ENCODE peak calls at places on chromosome 12, in seven cellular contexts. T is AML-193, B is foreskin keratinocyte, M is SHP77, X is sigmoid colon, Q is GM18507, W is amygdala. L is an unnamed sample.

GRCh38 chr12:123105427-123105826 is 45.5 kb downstream of the PITPNM2 start:
- DNase-seq in T (no peak), B (no peak), M (peak), X (no peak), Q (no peak), W (no peak), L (no peak)

GRCh38 chr12:89252284-89252683 is 100.0 kb downstream of the DUSP6 start:
- DNase-seq in T (no peak), B (peak), M (no peak), X (no peak), Q (no peak), W (no peak), L (no peak)

GRCh38 chr12:114355389-114356088 is 50.4 kb downstream of the TBX5 start:
- DNase-seq in T (no peak), B (no peak), M (peak), X (no peak), Q (no peak), W (no peak), L (no peak)

GRCh38 chr12:132700212-132700913 is 10.3 kb upstream of the PGAM5 start:
- DNase-seq in T (no peak), B (no peak), M (no peak), X (no peak), Q (no peak), W (no peak), L (no peak)

GRCh38 chr12:52865090-52865944 is 16.5 kb upstream of the KRT78 start:
- DNase-seq in T (peak), B (peak), M (peak), X (no peak), Q (no peak), W (peak), L (peak)

GRCh38 chr12:5988659-5989116 is 43.6 kb upstream of the ANO2 start:
- DNase-seq in T (peak), B (peak), M (no peak), X (peak), Q (peak), W (peak), L (peak)

GRCh38 chr12:20339060-20339459 is 29.3 kb upstream of the PDE3A start:
- DNase-seq in T (no peak), B (no peak), M (no peak), X (no peak), Q (no peak), W (no peak), L (no peak)

GRCh38 chr12:15629108-15629507 is 160.1 kb downstream of the EPS8 start:
- DNase-seq in T (no peak), B (peak), M (no peak), X (peak), Q (no peak), W (no peak), L (peak)

GRCh38 chr12:91142184-91142583 is 30.9 kb upstream of the LUM start:
- DNase-seq in T (no peak), B (no peak), M (no peak), X (no peak), Q (no peak), W (no peak), L (no peak)

GRCh38 chr12:70590549-70591226 is 46.5 kb downstream of the PTPRB start:
- DNase-seq in T (peak), B (no peak), M (no peak), X (no peak), Q (no peak), W (no peak), L (no peak)

GRCh38 chr12:15477761-15478160 is 155.5 kb downstream of the PTPRO start:
- DNase-seq in T (no peak), B (no peak), M (no peak), X (no peak), Q (no peak), W (no peak), L (no peak)

GRCh38 chr12:113908584-113909100 is 57.5 kb downstream of the RBM19 start:
- DNase-seq in T (no peak), B (no peak), M (no peak), X (no peak), Q (no peak), W (no peak), L (no peak)

GRCh38 chr12:56350662-56351061 is 9.2 kb downstream of the STAT2 start:
- DNase-seq in T (no peak), B (peak), M (no peak), X (no peak), Q (no peak), W (no peak), L (no peak)

GRCh38 chr12:27343255-27344000 is 10.8 kb downstream of the BMAL2 start:
- DNase-seq in T (no peak), B (peak), M (no peak), X (no peak), Q (no peak), W (no peak), L (no peak)

GRCh38 chr12:50088577-50089335 is 3.6 kb downstream of the SMARCD1 start:
- DNase-seq in T (peak), B (peak), M (peak), X (no peak), Q (no peak), W (no peak), L (no peak)

GRCh38 chr12:110966081-110966760 is 45.8 kb upstream of the MYL2 start:
- DNase-seq in T (no peak), B (no peak), M (no peak), X (no peak), Q (no peak), W (no peak), L (no peak)

GRCh38 chr12:2009623-2010022 is 5.4 kb upstream of the DCP1B start:
- DNase-seq in T (peak), B (no peak), M (no peak), X (no peak), Q (no peak), W (no peak), L (no peak)

GRCh38 chr12:96048392-96048969 is 13.1 kb upstream of the LTA4H start:
- DNase-seq in T (no peak), B (no peak), M (no peak), X (no peak), Q (no peak), W (no peak), L (no peak)

GRCh38 chr12:22160396-22161003 is 114.5 kb downstream of the CMAS start:
- DNase-seq in T (no peak), B (no peak), M (no peak), X (no peak), Q (no peak), W (no peak), L (no peak)

GRCh38 chr12:69821441-69822204 is 3.4 kb upstream of the MYRFL start:
- DNase-seq in T (no peak), B (peak), M (peak), X (no peak), Q (no peak), W (no peak), L (no peak)

GRCh38 chr12:93979189-93979588 is 169.2 kb upstream of the PLXNC1 start:
- DNase-seq in T (peak), B (peak), M (no peak), X (no peak), Q (no peak), W (no peak), L (no peak)

GRCh38 chr12:22631863-22632463 is 7.0 kb downstream of the ETNK1 start:
- DNase-seq in T (peak), B (no peak), M (no peak), X (no peak), Q (no peak), W (no peak), L (no peak)

GRCh38 chr12:98373982-98374381 is 141.4 kb upstream of the TMPO start:
- DNase-seq in T (no peak), B (no peak), M (no peak), X (no peak), Q (no peak), W (no peak), L (no peak)

GRCh38 chr12:43761535-43761934 is 2.8 kb downstream of the IRAK4 start:
- DNase-seq in T (no peak), B (no peak), M (no peak), X (no peak), Q (no peak), W (no peak), L (no peak)

GRCh38 chr12:124684496-124684895 is 117.1 kb upstream of the NCOR2 start:
- DNase-seq in T (no peak), B (no peak), M (no peak), X (no peak), Q (no peak), W (no peak), L (no peak)

GRCh38 chr12:10372534-10372931 is 17.3 kb downstream of the KLRK1 start:
- DNase-seq in T (peak), B (no peak), M (no peak), X (no peak), Q (no peak), W (no peak), L (no peak)

GRCh38 chr12:126425264-126425663 is 1360.0 kb downstream of the AACS start:
- DNase-seq in T (no peak), B (no peak), M (no peak), X (no peak), Q (no peak), W (no peak), L (no peak)

GRCh38 chr12:62738105-62738504 is 196.8 kb downstream of the PPM1H start:
- DNase-seq in T (no peak), B (no peak), M (no peak), X (no peak), Q (no peak), W (no peak), L (no peak)

GRCh38 chr12:93167841-93168492 is 209.8 kb upstream of the NUDT4 start:
- DNase-seq in T (no peak), B (no peak), M (no peak), X (no peak), Q (peak), W (no peak), L (no peak)

GRCh38 chr12:49400304-49400703 is 33.0 kb downstream of the SPATS2 start:
- DNase-seq in T (no peak), B (no peak), M (no peak), X (no peak), Q (no peak), W (no peak), L (no peak)

GRCh38 chr12:45284096-45284901 is 68.4 kb downstream of the ANO6 start:
- DNase-seq in T (no peak), B (peak), M (no peak), X (no peak), Q (no peak), W (no peak), L (no peak)

GRCh38 chr12:88681271-88681670 is 101.0 kb upstream of the KITLG start:
- DNase-seq in T (no peak), B (no peak), M (no peak), X (no peak), Q (no peak), W (no peak), L (no peak)

GRCh38 chr12:62861586-62861985 is 73.4 kb downstream of the PPM1H start:
- DNase-seq in T (no peak), B (no peak), M (no peak), X (no peak), Q (no peak), W (no peak), L (no peak)

GRCh38 chr12:102631274-102631673 is 150.9 kb upstream of the IGF1 start:
- DNase-seq in T (no peak), B (peak), M (no peak), X (no peak), Q (no peak), W (no peak), L (no peak)

L was measured in sciatic nerve.